ENCODE peak calls at places on chromosomes 11 and 22, in six cellular contexts. I, M, G, K, Q and N are unnamed samples.

GRCh38 chr11:29956076-29956556 is 60.7 kb downstream of the KCNA4 start:
- DNase-seq in Q (no peak), M (no peak), I (no peak), K (no peak), G (no peak), N (no peak)

GRCh38 chr11:68297812-68298658 is 14.4 kb upstream of the LRP5 start:
- DNase-seq in I (peak; percentile 74), G (peak; percentile 81), M (peak; percentile 68), Q (peak; percentile 96), K (peak; percentile 95), N (peak; percentile 90)

GRCh38 chr22:38953577-38954413 is 3.6 kb upstream of the APOBEC3A start:
- DNase-seq in M (no peak), K (no peak), I (no peak), Q (peak; percentile 50), G (peak; percentile 37), N (peak; percentile 63)

GRCh38 chr11:61362542-61362875 is 335 bp downstream of the TMEM138 start:
- DNase-seq in Q (no peak), M (peak; percentile 15), G (peak; percentile 39), K (no peak), I (peak; percentile 34), N (no peak)

GRCh38 chr11:36186797-36187196 is 102.4 kb downstream of the COMMD9 start:
- DNase-seq in I (no peak), K (no peak), M (no peak), Q (no peak), G (no peak), N (no peak)

GRCh38 chr11:86548278-86548917 is 124.0 kb downstream of the ME3 start:
- DNase-seq in Q (no peak), M (no peak), I (no peak), G (no peak), K (no peak), N (no peak)

GRCh38 chr22:50507421-50507990 is at the start of gene LMF2:
- DNase-seq in I (peak; percentile 89), K (peak; percentile 98), G (peak; percentile 92), Q (peak; percentile 91), M (peak; percentile 97), N (peak; percentile 97)

GRCh38 chr11:78277314-78277994 is 88.7 kb downstream of the USP35 start:
- DNase-seq in G (peak; percentile 81), M (no peak), Q (peak; percentile 63), K (no peak), I (no peak), N (peak; percentile 58)

GRCh38 chr22:43203471-43203981 is 16.6 kb upstream of the TTLL12 start:
- DNase-seq in G (no peak), Q (no peak), I (no peak), M (no peak), K (no peak), N (no peak)

GRCh38 chr11:89168396-89168795 is 9.3 kb upstream of the TYR start:
- DNase-seq in M (no peak), G (no peak), I (no peak), K (no peak), Q (no peak), N (no peak)

GRCh38 chr11:61847914-61848581 is 19.9 kb downstream of the FADS2 start:
- DNase-seq in I (no peak), G (no peak), M (no peak), Q (no peak), K (no peak), N (no peak)

GRCh38 chr11:115930886-115931537 is 426.8 kb upstream of the CADM1 start:
- DNase-seq in Q (no peak), G (peak; percentile 53), M (no peak), K (no peak), I (no peak), N (no peak)

GRCh38 chr11:102274628-102275027 is 42.7 kb upstream of the BIRC3 start:
- DNase-seq in G (no peak), I (no peak), M (no peak), K (no peak), Q (no peak), N (no peak)

GRCh38 chr11:128810784-128811514 is 56.1 kb downstream of the KCNJ1 start:
- DNase-seq in Q (no peak), M (no peak), I (no peak), G (no peak), K (no peak), N (no peak)

GRCh38 chr22:48320671-48321515 is 1506.8 kb downstream of the BRD1 start:
- DNase-seq in M (no peak), Q (no peak), I (no peak), K (no peak), G (no peak), N (no peak)

GRCh38 chr11:34351051-34351450 is 6.8 kb downstream of the ABTB2 start:
- DNase-seq in Q (no peak), K (no peak), I (no peak), G (no peak), M (no peak), N (no peak)

GRCh38 chr11:75539459-75540022 is 13.8 kb upstream of the GDPD5 start:
- DNase-seq in G (no peak), K (no peak), M (no peak), Q (no peak), I (no peak), N (no peak)

GRCh38 chr11:117438371-117439000 is 110.8 kb downstream of the CEP164 start:
- DNase-seq in Q (no peak), G (no peak), K (no peak), M (no peak), I (no peak), N (no peak)

GRCh38 chr11:115213007-115213406 is 291.2 kb downstream of the CADM1 start:
- DNase-seq in K (no peak), Q (no peak), M (no peak), I (no peak), G (no peak), N (no peak)

GRCh38 chr22:35482311-35482710 is 58.3 kb upstream of the RASD2 start:
- DNase-seq in M (no peak), Q (no peak), G (no peak), K (no peak), I (no peak), N (no peak)

GRCh38 chr22:46079861-46080821 is 70.2 kb upstream of the PPARA start:
- DNase-seq in K (peak; percentile 96), G (peak; percentile 79), Q (peak; percentile 51), M (no peak), I (peak; percentile 89), N (peak; percentile 72)
- H3K4me3 ChIP-seq in K (peak overlapping the region; percentile 20), G (no peak overlapping the region), Q (peak overlapping the region; percentile 8), M (no peak overlapping the region), I (peak overlapping the region; percentile 94), N (no peak overlapping the region)

DNA sequence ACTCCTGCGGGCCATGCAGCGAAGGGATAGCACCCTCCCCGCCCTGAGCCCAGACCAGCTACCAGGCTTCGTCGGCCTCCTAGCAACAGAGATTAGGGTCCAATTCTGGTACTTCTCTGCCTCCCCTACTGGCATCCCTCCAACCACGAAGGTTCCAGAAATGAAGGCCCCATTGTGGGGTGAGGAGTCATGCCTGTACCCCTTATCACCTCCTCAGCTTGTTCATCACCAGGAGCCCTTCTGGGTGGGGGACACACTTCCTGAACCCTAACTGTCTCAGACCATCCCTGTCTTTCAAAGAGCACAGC is 1.8 kb downstream of the PHLDA2 start:
- DNase-seq in I (no peak), K (no peak), G (no peak), M (no peak), Q (no peak), N (no peak)
- H3K4me3 ChIP-seq in I (no peak overlapping the region), K (no peak overlapping the region), G (no peak overlapping the region), M (no peak overlapping the region), Q (no peak overlapping the region), N (no peak overlapping the region)

DNA sequence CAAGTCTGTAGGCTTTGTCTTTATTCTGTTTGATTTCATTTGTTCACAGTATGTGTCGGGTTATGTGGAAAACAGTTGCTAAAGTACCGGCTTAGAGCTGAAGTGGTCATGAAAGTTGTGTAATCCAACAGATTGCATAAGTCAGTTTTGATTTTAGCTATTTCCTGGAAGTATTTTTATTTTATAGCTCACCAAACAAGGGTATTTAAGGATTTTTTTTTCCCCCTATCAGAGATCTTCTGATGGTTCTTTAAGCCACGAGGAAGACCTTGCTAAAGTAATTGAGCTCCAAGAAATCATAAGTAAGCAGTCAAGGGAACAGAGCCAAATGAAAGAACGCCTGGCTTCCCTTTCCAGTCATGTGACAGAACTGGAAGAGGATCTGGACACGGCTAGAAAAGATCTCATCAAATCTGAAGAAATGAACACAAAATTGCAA is 55.9 kb downstream of the PPFIA1 start:
- DNase-seq in I (peak; percentile 75), Q (no peak), K (peak; percentile 85), M (no peak), G (peak; percentile 39), N (no peak)
- H3K4me3 ChIP-seq in I (no peak overlapping the region), Q (peak overlapping the region; percentile 14), K (no peak overlapping the region), M (no peak overlapping the region), G (no peak overlapping the region), N (no peak overlapping the region)

GRCh38 chr11:64891215-64891848 is 12.9 kb upstream of the EHD1 start:
- DNase-seq in I (no peak), G (peak; percentile 40), Q (peak; percentile 89), M (no peak), K (no peak), N (peak; percentile 92)

GRCh38 chr11:64891880-64892279 is 13.5 kb upstream of the EHD1 start:
- DNase-seq in K (no peak), G (no peak), I (no peak), M (no peak), Q (no peak), N (no peak)

GRCh38 chr11:64892838-64893193 is 14.4 kb upstream of the EHD1 start:
- DNase-seq in Q (no peak), I (no peak), M (no peak), K (no peak), G (no peak), N (no peak)

GRCh38 chr11:64893194-64894069 is 15.0 kb upstream of the EHD1 start:
- DNase-seq in Q (peak; percentile 95), K (no peak), I (no peak), M (no peak), G (peak; percentile 91), N (peak; percentile 94)

GRCh38 chr11:64892411-64892831 is 14.0 kb upstream of the EHD1 start:
- DNase-seq in I (no peak), Q (no peak), M (no peak), G (peak; percentile 25), K (no peak), N (no peak)
- H3K4me3 ChIP-seq in I (no peak overlapping the region), Q (peak overlapping the region; percentile 91), M (no peak overlapping the region), G (peak overlapping the region; percentile 24), K (no peak overlapping the region), N (peak overlapping the region; percentile 72)

DNA sequence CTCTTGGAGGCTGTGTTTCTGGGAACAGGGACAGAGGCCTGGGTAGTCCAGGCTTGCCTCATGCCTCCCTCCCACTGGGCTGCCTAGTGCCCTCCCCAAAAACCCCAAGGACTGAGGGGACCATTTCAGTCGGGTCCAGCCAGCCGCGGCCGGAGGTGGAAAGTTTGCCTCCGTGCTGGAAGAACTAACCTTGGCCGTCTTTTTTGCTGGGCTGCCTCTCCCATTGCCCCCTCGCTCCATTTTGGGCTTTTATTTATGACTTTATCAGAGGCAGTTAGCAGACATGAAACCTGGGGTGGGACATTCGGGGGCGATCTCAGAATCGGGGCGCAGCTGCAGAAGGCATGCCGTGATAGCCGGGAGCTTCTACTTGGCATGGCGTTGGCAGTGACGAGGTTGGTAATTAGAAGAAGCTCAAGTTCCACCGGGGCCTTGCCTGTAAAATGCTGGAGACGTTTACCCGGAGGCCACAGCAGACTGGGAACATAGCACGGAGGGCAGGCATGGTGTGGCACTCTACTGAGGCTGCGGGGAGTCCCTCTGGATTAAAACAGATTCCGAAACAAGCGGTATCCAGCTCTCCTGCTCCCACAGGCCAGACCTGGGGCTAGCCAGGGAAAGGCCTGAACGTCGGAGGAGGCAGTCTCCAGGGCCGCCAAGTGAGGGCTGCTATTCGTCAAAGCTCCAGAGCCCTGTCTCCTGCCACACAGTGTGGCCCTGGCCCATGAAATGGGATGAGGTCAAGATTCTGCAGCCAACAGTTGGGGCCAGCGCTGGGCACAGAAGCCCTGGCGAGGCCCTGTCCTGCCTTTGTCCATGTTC is 76.4 kb upstream of the PPARA start:
- DNase-seq in Q (peak; percentile 63), K (peak; percentile 90), G (no peak), I (peak; percentile 54), M (no peak), N (peak; percentile 69)
- H3K4me3 ChIP-seq in Q (peak overlapping the region; percentile 90), K (peak overlapping the region; percentile 83), G (peak overlapping the region; percentile 67), I (peak overlapping the region; percentile 94), M (no peak overlapping the region), N (peak overlapping the region; percentile 64)